ENCODE peak calls at places on chromosome X, in nine cellular contexts. W, R, I, T, C, V, M, E and A are unnamed samples.

GRCh38 chrX:13009256-13009655 is 34.3 kb downstream of the TMSB4X start:
- DNase-seq in M (no peak), E (no peak), R (no peak), V (peak), W (no peak), C (no peak), I (no peak), T (no peak), A (no peak)

GRCh38 chrX:19064175-19064574 is 58.1 kb downstream of the ADGRG2 start:
- DNase-seq in I (no peak), E (no peak), R (no peak), T (no peak), M (no peak), V (no peak), C (no peak), W (peak), A (no peak)

GRCh38 chrX:39874202-39874816 is 223.4 kb downstream of the BCOR start:
- DNase-seq in C (no peak), W (no peak), R (no peak), I (no peak), T (no peak), V (no peak), E (no peak), M (no peak), A (no peak)

GRCh38 chrX:53281321-53281822 is at the start of gene IQSEC2:
- DNase-seq in T (peak), E (peak), I (peak), M (no peak), W (peak), V (peak), C (peak), R (peak), A (peak)

GRCh38 chrX:103211012-103211715 is 3.7 kb upstream of the BEX4 start:
- DNase-seq in M (no peak), C (peak), E (peak), W (peak), I (no peak), T (peak), V (peak), R (peak), A (no peak)

GRCh38 chrX:109740076-109740809 is 7.2 kb upstream of the ACSL4 start:
- DNase-seq in V (peak), E (no peak), C (no peak), M (no peak), R (no peak), I (no peak), W (peak), T (no peak), A (no peak)

GRCh38 chrX:75746891-75747639 is 38.0 kb downstream of the MAGEE2 start:
- DNase-seq in T (peak), R (no peak), W (peak), E (no peak), C (peak), M (no peak), I (no peak), V (peak), A (peak)

GRCh38 chrX:95762716-95763115 is 921.9 kb upstream of the DIAPH2 start:
- DNase-seq in I (no peak), C (no peak), W (peak), M (no peak), E (no peak), V (no peak), T (no peak), R (no peak), A (no peak)

GRCh38 chrX:14673764-14674163 is 144.4 kb downstream of the GLRA2 start:
- DNase-seq in I (no peak), C (no peak), E (peak), V (no peak), W (peak), M (no peak), T (no peak), R (no peak), A (peak)

GRCh38 chrX:15786930-15787329 is 3.4 kb upstream of the ZRSR2 start:
- DNase-seq in E (no peak), I (no peak), M (no peak), R (no peak), V (peak), T (no peak), C (no peak), W (no peak), A (no peak)

GRCh38 chrX:85544609-85545008 is 165.1 kb upstream of the POF1B start:
- DNase-seq in C (no peak), T (no peak), W (peak), I (no peak), M (no peak), R (no peak), V (no peak), E (no peak), A (no peak)

GRCh38 chrX:101958139-101958538 is 26.3 kb upstream of the ZMAT1 start:
- DNase-seq in T (no peak), I (no peak), W (no peak), R (no peak), M (no peak), C (no peak), E (no peak), V (no peak), A (no peak)

GRCh38 chrX:50812995-50813842 is 775 bp downstream of the SHROOM4 start:
- DNase-seq in E (no peak), T (peak), I (no peak), R (peak), W (peak), C (peak), M (no peak), V (peak), A (no peak)

GRCh38 chrX:24902808-24903207 is 113.0 kb downstream of the ARX start:
- DNase-seq in W (no peak), R (no peak), I (no peak), T (no peak), C (no peak), V (no peak), E (no peak), M (no peak), A (no peak)

GRCh38 chrX:135463937-135464336 is 42.2 kb downstream of the SMIM10L2A start:
- DNase-seq in T (no peak), R (no peak), V (no peak), I (no peak), M (no peak), W (peak), E (peak), C (no peak), A (no peak)

GRCh38 chrX:50813843-50814661 is at the start of gene SHROOM4:
- DNase-seq in C (peak), W (no peak), R (peak), E (no peak), I (peak), M (no peak), V (peak), T (peak), A (no peak)

GRCh38 chrX:37347420-37347819 is 1.7 kb upstream of the PRRG1 start:
- DNase-seq in M (no peak), V (no peak), R (no peak), C (no peak), E (no peak), I (no peak), W (peak), T (no peak), A (no peak)

DNA sequence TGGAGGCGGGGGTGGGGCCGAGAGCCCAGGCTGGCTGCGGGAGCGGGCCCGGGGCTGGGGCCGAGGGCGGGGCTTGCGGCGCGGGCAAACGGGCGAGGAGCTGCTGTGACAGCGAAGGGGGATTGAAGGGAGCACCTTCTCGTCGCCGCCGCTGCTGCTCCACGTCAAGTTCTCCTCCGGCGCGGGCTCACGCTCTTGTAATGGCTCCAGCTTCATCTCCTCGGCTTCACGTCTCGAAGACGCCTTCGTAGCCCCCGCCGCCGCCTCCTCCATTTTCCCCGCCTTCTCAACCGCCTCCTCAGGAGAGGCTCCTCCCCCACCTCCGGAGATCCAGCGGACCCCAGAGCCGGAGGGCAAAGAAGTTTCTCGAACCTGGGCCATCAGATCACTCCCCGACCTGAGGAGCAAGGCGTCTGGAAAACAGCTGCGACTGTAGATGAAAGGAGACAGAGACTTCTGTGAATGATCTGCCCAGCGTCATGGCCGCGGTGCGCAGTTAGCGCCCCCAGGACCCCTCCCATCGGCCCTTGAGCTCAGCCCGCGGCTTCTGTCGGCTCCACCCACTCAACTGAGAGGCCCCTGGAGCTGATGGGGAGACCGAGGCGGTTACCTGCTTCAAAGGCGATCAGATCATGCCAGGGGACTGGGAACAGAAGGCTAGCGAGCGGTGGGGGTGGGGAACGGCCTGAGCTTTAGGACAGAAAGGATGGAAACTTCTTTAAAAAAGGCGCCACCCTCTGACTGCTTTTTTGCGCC is 911 bp downstream of the USP51 start:
- DNase-seq in T (peak), C (peak), I (peak), W (peak), M (peak), V (peak), R (peak), E (no peak), A (peak)
- TF ChIP-seq POLR2A in T (peak), C (no peak), I (no peak), W (no peak), M (no peak), V (peak), R (no peak), E (no peak), A (peak)

GRCh38 chrX:114338870-114339269 is 245.0 kb upstream of the HTR2C start:
- DNase-seq in V (no peak), R (no peak), E (no peak), M (no peak), C (no peak), I (no peak), W (no peak), T (no peak), A (no peak)
- TF ChIP-seq POLR2A in V (no peak), R (no peak), E (no peak), M (no peak), C (no peak), I (no peak), W (no peak), T (no peak), A (no peak)

GRCh38 chrX:120485562-120486520 is 16.7 kb upstream of the LAMP2 start:
- DNase-seq in C (peak), T (peak), I (peak), W (peak), M (peak), R (peak), E (peak), V (peak), A (peak)
- TF ChIP-seq POLR2A in C (no peak), T (peak), I (no peak), W (no peak), M (no peak), R (no peak), E (no peak), V (no peak), A (no peak)

DNA sequence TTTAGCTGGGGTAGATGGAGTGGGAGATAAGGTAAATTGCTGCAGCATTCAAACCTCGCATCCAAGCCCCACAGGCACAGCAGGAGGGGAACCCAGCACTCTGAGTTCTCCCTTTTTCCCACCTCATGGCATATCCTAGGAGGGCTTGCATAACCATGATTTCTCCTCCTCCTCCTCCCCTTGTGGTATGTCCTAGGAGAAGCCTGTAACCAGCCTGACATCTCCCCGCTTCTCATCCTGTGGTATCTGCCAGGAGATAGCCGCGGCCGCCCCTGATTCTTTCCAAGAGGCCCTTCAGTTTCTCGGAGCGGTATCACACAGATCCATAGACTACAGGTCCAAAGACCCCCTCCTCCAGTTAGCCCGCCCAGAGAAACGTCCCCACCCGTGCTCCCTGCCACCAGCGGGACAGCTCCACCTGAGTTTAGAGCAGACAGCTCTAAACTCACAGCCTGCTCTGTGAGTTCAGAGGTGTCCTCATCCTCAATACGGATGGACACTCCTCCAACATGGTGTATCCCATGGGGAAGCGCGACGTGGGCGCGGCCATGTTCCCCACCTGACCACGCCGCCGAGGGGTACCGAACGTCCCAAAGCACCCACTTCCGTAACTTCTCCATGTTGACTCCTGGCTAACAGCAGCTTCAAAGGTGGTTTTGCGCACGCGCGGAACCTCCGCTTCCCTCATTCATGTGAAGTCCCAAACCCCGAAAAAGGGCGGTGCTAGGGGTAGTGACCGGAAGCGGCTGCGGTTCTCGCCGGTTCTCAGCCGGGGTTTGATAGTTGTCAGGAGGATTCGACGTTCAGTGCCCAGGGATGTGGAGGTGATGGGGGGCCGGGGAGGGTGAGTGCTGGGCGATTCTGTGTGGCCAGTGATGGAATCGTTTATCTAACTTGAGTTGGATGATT is at the start of gene ZNF81:
- DNase-seq in W (peak), V (peak), C (peak), R (peak), T (peak), M (peak), I (peak), E (peak), A (peak)
- TF ChIP-seq POLR2A in W (peak), V (no peak), C (no peak), R (no peak), T (no peak), M (no peak), I (peak), E (no peak), A (peak)